ENCODE peak calls at places on chromosomes 4 and X, in five cellular contexts. One of them, this sample, is unnamed. For H3K9me3 and H3K36me3, the result is how much of the 10 kb centered on the place peaks cover.

GRCh38 chrX:139850968-139851367 is 81.9 kb downstream of the ATP11C start:
- DNase-seq in hepatocyte: no peak
- DNase-seq in thyroid gland: no peak
- DNase-seq in body of pancreas: no peak
- DNase-seq in endothelial cell of umbilical vein: no peak
- DNase-seq in this sample: no peak

GRCh38 chr4:98672583-98673281 is 14.3 kb upstream of the TSPAN5 start:
- DNase-seq in hepatocyte: no peak
- DNase-seq in body of pancreas: no peak
- DNase-seq in endothelial cell of umbilical vein: no peak
- DNase-seq in thyroid gland: no peak
- DNase-seq in this sample: peak

GRCh38 chr4:173560896-173561295 is 30.9 kb upstream of the HAND2 start:
- DNase-seq in endothelial cell of umbilical vein: no peak
- DNase-seq in hepatocyte: no peak
- DNase-seq in thyroid gland: no peak
- DNase-seq in body of pancreas: no peak
- DNase-seq in this sample: no peak

GRCh38 chrX:18893536-18893935 is 90.4 kb downstream of the PHKA2 start:
- DNase-seq in body of pancreas: no peak
- DNase-seq in endothelial cell of umbilical vein: no peak
- DNase-seq in hepatocyte: no peak
- DNase-seq in thyroid gland: no peak
- DNase-seq in this sample: no peak

GRCh38 chrX:64580035-64580434 is 184.8 kb upstream of the MTMR8 start:
- DNase-seq in endothelial cell of umbilical vein: no peak
- DNase-seq in hepatocyte: no peak
- DNase-seq in thyroid gland: no peak
- DNase-seq in body of pancreas: no peak
- DNase-seq in this sample: no peak

GRCh38 chrX:70032797-70033196 is 16.9 kb downstream of the AWAT2 start:
- DNase-seq in thyroid gland: no peak
- DNase-seq in endothelial cell of umbilical vein: no peak
- DNase-seq in hepatocyte: no peak
- DNase-seq in body of pancreas: no peak
- DNase-seq in this sample: no peak

GRCh38 chr4:16464651-16465050 is 238.4 kb upstream of the TAPT1 start:
- DNase-seq in endothelial cell of umbilical vein: no peak
- DNase-seq in thyroid gland: no peak
- DNase-seq in body of pancreas: no peak
- DNase-seq in hepatocyte: no peak
- DNase-seq in this sample: no peak

GRCh38 chr4:81095411-81095810 is 64.9 kb downstream of the BMP3 start:
- DNase-seq in body of pancreas: no peak
- DNase-seq in hepatocyte: no peak
- DNase-seq in thyroid gland: no peak
- DNase-seq in endothelial cell of umbilical vein: no peak
- DNase-seq in this sample: no peak

GRCh38 chrX:44828008-44828605 is 15.7 kb upstream of the DUSP21 start:
- DNase-seq in body of pancreas: no peak
- DNase-seq in thyroid gland: no peak
- DNase-seq in hepatocyte: no peak
- DNase-seq in endothelial cell of umbilical vein: peak
- DNase-seq in this sample: peak

GRCh38 chr4:113101669-113102068 is 52.2 kb downstream of the ANK2 start:
- DNase-seq in endothelial cell of umbilical vein: no peak
- DNase-seq in thyroid gland: no peak
- DNase-seq in hepatocyte: no peak
- DNase-seq in body of pancreas: no peak
- DNase-seq in this sample: no peak

GRCh38 chr4:13047591-13047990 is 436.5 kb downstream of the RAB28 start:
- DNase-seq in body of pancreas: no peak
- DNase-seq in endothelial cell of umbilical vein: no peak
- DNase-seq in hepatocyte: no peak
- DNase-seq in thyroid gland: no peak
- DNase-seq in this sample: no peak

GRCh38 chrX:124211312-124211942 is 121.0 kb upstream of the TEX13D start:
- DNase-seq in hepatocyte: peak
- DNase-seq in thyroid gland: no peak
- DNase-seq in body of pancreas: no peak
- DNase-seq in endothelial cell of umbilical vein: peak
- DNase-seq in this sample: no peak

GRCh38 chrX:119655125-119655524 is 37.8 kb downstream of the SEPTIN6 start:
- DNase-seq in endothelial cell of umbilical vein: peak
- DNase-seq in thyroid gland: no peak
- DNase-seq in body of pancreas: no peak
- DNase-seq in hepatocyte: peak
- DNase-seq in this sample: peak

GRCh38 chr4:140054861-140055260 is 99.1 kb downstream of the MAML3 start:
- DNase-seq in thyroid gland: no peak
- DNase-seq in hepatocyte: no peak
- DNase-seq in body of pancreas: no peak
- DNase-seq in endothelial cell of umbilical vein: no peak
- DNase-seq in this sample: no peak

GRCh38 chrX:7219153-7219705 is 71.3 kb upstream of the PUDP start:
- DNase-seq in thyroid gland: no peak
- DNase-seq in hepatocyte: no peak
- DNase-seq in body of pancreas: no peak
- DNase-seq in endothelial cell of umbilical vein: no peak
- DNase-seq in this sample: no peak

GRCh38 chr4:7650606-7651400 is 216.1 kb upstream of the PSAPL1 start:
- DNase-seq in body of pancreas: no peak
- DNase-seq in thyroid gland: no peak
- DNase-seq in endothelial cell of umbilical vein: no peak
- DNase-seq in hepatocyte: peak
- DNase-seq in this sample: peak

GRCh38 chrX:152588206-152588605 is 49.5 kb upstream of the GABRQ start:
- DNase-seq in hepatocyte: no peak
- DNase-seq in thyroid gland: no peak
- DNase-seq in body of pancreas: no peak
- DNase-seq in endothelial cell of umbilical vein: no peak
- DNase-seq in this sample: no peak

DNA sequence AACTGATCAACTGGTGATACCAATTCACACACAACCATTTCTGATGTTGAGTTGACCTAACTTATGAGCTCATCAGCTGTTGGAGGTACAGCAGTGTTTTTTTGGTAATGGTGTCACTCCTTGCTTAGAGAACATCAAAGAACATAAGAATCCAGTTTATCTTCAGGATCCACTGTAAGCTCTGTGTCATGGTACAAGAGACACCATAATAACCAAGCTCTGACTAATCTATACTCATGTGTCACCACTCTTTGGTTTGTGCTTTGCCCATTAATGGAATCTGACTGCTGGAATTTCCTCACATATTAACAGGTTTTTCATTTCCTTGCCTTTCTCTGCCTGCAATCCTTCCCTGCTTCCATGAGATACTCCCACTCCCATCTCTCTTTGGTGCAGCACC is 735.1 kb upstream of the LCORL start:
- DNase-seq in endothelial cell of umbilical vein: no peak
- DNase-seq in hepatocyte: no peak
- DNase-seq in thyroid gland: no peak
- DNase-seq in body of pancreas: no peak
- DNase-seq in this sample: no peak
- H3K9me3 ChIP-seq in endothelial cell of umbilical vein: under half
- H3K9me3 ChIP-seq in hepatocyte: under half
- H3K9me3 ChIP-seq in thyroid gland: under half
- H3K9me3 ChIP-seq in body of pancreas: under half
- H3K9me3 ChIP-seq in this sample: under half

DNA sequence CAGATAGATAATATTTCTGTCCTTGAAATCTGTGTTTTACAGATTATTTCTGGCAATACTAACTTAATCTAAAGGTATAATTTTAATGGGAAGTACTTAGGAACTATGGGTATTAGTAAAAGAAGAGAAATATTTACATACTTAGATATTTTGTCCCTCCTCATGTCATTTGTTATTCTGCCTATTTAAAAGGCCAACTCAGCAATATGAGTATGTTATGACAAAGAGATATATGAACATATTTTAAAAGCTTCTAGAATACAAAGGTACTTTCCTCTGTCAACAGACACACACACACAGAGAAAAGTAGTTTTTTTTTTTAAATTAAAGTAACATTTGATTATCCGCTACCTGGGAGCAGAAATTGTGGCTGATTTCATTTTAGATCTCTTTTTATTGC is 7.9 kb downstream of the SLC7A11 start:
- DNase-seq in body of pancreas: no peak
- DNase-seq in thyroid gland: no peak
- DNase-seq in endothelial cell of umbilical vein: no peak
- DNase-seq in hepatocyte: no peak
- DNase-seq in this sample: no peak
- H3K36me3 ChIP-seq in body of pancreas: under half
- H3K36me3 ChIP-seq in thyroid gland: under half
- H3K36me3 ChIP-seq in endothelial cell of umbilical vein: under half
- H3K36me3 ChIP-seq in hepatocyte: under half
- H3K36me3 ChIP-seq in this sample: under half

GRCh38 chr4:138577145-138577544 is 335.0 kb upstream of the SLC7A11 start:
- DNase-seq in body of pancreas: no peak
- DNase-seq in hepatocyte: no peak
- DNase-seq in endothelial cell of umbilical vein: no peak
- DNase-seq in thyroid gland: no peak
- DNase-seq in this sample: no peak
- H3K9me3 ChIP-seq in body of pancreas: under half
- H3K9me3 ChIP-seq in hepatocyte: under half
- H3K9me3 ChIP-seq in endothelial cell of umbilical vein: under half
- H3K9me3 ChIP-seq in thyroid gland: under half
- H3K9me3 ChIP-seq in this sample: under half

DNA sequence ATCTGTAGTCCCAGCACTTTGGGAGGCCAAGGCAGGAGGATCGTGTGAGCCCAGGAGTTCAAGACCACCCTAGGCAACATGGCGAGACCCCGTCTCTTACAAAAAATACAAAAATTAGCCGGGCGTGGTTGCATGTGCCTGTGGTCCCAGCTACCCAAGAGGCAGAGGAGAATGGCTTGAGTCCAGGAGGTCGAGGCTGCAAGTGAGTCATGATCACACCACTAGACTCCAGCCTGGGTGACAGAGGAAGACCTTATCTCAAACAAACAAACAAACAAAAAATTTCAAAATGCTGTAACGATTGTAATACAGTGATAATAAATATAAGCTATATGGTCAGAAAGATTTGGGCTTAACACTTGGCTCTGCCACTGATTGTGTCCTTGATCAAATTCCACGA is 24.1 kb downstream of the SLC25A4 start:
- DNase-seq in thyroid gland: no peak
- DNase-seq in hepatocyte: no peak
- DNase-seq in endothelial cell of umbilical vein: no peak
- DNase-seq in body of pancreas: no peak
- DNase-seq in this sample: no peak
- H3K36me3 ChIP-seq in thyroid gland: under half
- H3K36me3 ChIP-seq in hepatocyte: under half
- H3K36me3 ChIP-seq in endothelial cell of umbilical vein: under half
- H3K36me3 ChIP-seq in body of pancreas: under half
- H3K36me3 ChIP-seq in this sample: under half

DNA sequence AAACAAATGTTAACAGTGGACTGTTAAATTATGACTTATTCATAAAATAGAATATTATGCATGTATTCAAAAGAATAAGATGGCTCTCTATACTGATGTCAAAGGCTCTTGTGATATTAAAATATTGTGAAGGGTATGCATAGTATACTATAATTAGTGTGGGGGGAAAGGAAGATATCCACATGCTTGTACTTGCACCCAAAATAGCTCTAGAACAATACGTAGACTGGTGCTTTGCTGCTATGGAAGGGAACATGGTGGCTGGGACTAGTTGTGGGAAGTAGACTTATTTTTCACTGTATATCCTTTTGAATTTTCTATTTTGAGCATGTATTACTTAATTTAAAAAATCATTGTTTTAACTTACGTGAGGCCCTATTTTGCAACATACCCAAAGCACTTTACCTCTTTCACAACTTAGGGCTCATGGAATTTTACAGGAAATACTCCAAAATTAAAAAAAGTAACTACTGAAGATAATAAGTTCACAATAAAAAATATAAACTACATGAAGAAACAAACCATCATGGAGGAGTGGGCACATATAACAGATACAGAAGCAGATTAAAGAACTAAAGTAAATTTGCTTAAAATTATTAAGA is 7.9 kb downstream of the PGRMC2 start:
- DNase-seq in hepatocyte: no peak
- DNase-seq in thyroid gland: no peak
- DNase-seq in body of pancreas: no peak
- DNase-seq in endothelial cell of umbilical vein: no peak
- DNase-seq in this sample: no peak
- H3K9me3 ChIP-seq in hepatocyte: under half
- H3K9me3 ChIP-seq in thyroid gland: under half
- H3K9me3 ChIP-seq in body of pancreas: under half
- H3K9me3 ChIP-seq in endothelial cell of umbilical vein: under half
- H3K9me3 ChIP-seq in this sample: under half

DNA sequence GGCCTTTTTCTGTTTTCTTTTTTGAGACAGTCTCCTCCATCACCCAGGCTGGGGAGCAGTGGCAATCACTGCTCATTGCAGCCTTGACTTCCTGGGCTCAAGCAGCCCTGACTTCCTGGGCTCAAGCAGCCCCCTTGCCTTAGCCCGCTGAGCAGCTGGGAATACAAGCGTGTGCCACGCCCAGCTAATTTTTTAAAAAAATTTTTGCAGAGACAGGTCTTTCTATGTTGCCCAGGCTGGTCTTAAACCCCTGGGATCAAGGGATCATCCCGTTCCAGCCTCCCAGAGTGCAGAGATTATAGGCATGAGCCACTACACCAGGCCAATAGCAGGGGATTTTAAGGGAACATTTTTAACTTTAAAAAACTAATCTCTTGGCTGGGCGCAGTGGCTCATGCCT is 5.4 kb upstream of the SLC34A2 start:
- DNase-seq in body of pancreas: no peak
- DNase-seq in thyroid gland: no peak
- DNase-seq in hepatocyte: no peak
- DNase-seq in endothelial cell of umbilical vein: no peak
- DNase-seq in this sample: no peak
- H3K36me3 ChIP-seq in body of pancreas: under half
- H3K36me3 ChIP-seq in thyroid gland: under half
- H3K36me3 ChIP-seq in hepatocyte: under half
- H3K36me3 ChIP-seq in endothelial cell of umbilical vein: under half
- H3K36me3 ChIP-seq in this sample: under half

DNA sequence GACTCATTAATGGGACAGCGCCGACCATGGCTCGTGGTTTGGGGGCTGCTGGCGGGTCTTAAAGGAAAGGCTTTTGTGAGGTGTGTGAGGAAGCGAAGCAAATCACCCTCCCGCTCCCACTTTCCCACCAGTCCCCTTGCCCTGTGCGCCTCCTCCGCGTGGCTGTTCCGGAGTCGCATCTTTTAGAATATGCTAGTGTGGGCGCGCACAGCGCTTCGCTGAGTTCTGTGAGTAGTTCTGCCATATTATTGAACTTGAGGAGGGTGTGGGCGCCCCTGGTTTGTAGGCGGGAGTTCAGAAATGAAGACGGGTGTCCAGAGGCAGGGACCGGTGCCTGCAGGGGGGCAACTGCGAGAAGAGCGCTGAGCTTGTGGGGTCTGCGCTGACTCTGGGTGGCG is 49.1 kb downstream of the ZNF141 start:
- DNase-seq in thyroid gland: no peak
- DNase-seq in hepatocyte: no peak
- DNase-seq in body of pancreas: no peak
- DNase-seq in endothelial cell of umbilical vein: no peak
- DNase-seq in this sample: no peak
- H3K9me3 ChIP-seq in thyroid gland: under half
- H3K9me3 ChIP-seq in hepatocyte: under half
- H3K9me3 ChIP-seq in body of pancreas: half or more
- H3K9me3 ChIP-seq in endothelial cell of umbilical vein: under half
- H3K9me3 ChIP-seq in this sample: under half

GRCh38 chr4:52594961-52595360 is 64.1 kb downstream of the USP46 start:
- DNase-seq in body of pancreas: no peak
- DNase-seq in hepatocyte: no peak
- DNase-seq in thyroid gland: no peak
- DNase-seq in endothelial cell of umbilical vein: no peak
- DNase-seq in this sample: no peak
- H3K36me3 ChIP-seq in body of pancreas: under half
- H3K36me3 ChIP-seq in hepatocyte: under half
- H3K36me3 ChIP-seq in thyroid gland: under half
- H3K36me3 ChIP-seq in endothelial cell of umbilical vein: under half
- H3K36me3 ChIP-seq in this sample: under half